ENCODE peak calls at places on chromosomes 7 and 10, in six cellular contexts. W is A549, S is fibroblast of lung, D is upper lobe of right lung, P is fibroblast of the aortic adventitia, I is tibial nerve. J is an unnamed sample.

GRCh38 chr10:127302343-127302742 is 106.0 kb upstream of the INSYN2A start:
- DNase-seq in W (no peak), S (no peak), D (no peak), P (no peak), I (no peak), J (no peak)

GRCh38 chr7:23622469-23622868 is 25.3 kb downstream of the CCDC126 start:
- DNase-seq in W (no peak), S (peak), D (no peak), P (peak), I (peak), J (peak)

GRCh38 chr10:33460461-33461294 is 126.2 kb upstream of the NRP1 start:
- DNase-seq in W (no peak), S (peak), D (no peak), P (peak), I (peak), J (peak)

GRCh38 chr7:123966936-123967335 is 41.9 kb downstream of the SPAM1 start:
- DNase-seq in W (no peak), S (peak), D (no peak), P (peak), I (no peak), J (peak)

GRCh38 chr10:69061305-69062161 is 26.4 kb upstream of the SRGN start:
- DNase-seq in W (peak), S (peak), D (peak), P (peak), I (peak), J (peak)

GRCh38 chr7:107742678-107743566 is 1.0 kb upstream of the CBLL1 start:
- DNase-seq in W (peak), S (no peak), D (peak), P (no peak), I (peak), J (no peak)

GRCh38 chr10:62384057-62384446 is 9.9 kb downstream of the ZNF365 start:
- DNase-seq in W (no peak), S (peak), D (no peak), P (peak), I (no peak), J (peak)

GRCh38 chr10:58791137-58791536 is 278.5 kb downstream of the BICC1 start:
- DNase-seq in W (no peak), S (peak), D (no peak), P (peak), I (no peak), J (peak)

GRCh38 chr10:24891823-24892222 is 60.6 kb downstream of the PRTFDC1 start:
- DNase-seq in W (no peak), S (peak), D (no peak), P (peak), I (no peak), J (peak)

GRCh38 chr7:22357311-22358175 is 589 bp upstream of the RAPGEF5 start:
- DNase-seq in W (peak), S (peak), D (no peak), P (peak), I (no peak), J (peak)

GRCh38 chr7:125547505-125547904 is 617.9 kb upstream of the POT1 start:
- DNase-seq in W (no peak), S (no peak), D (no peak), P (no peak), I (no peak), J (no peak)

GRCh38 chr7:46723003-46723402 is 801.9 kb upstream of the IGFBP3 start:
- DNase-seq in W (no peak), S (no peak), D (no peak), P (no peak), I (no peak), J (no peak)

GRCh38 chr10:96415150-96415895 is 56.5 kb upstream of the OPALIN start:
- DNase-seq in W (no peak), S (no peak), D (no peak), P (no peak), I (no peak), J (no peak)

GRCh38 chr7:121076350-121077164 is 88.0 kb downstream of the CPED1 start:
- DNase-seq in W (no peak), S (peak), D (no peak), P (peak), I (no peak), J (peak)

GRCh38 chr7:142880886-142881505 is 4.5 kb downstream of the TRPV6 start:
- DNase-seq in W (peak), S (peak), D (peak), P (peak), I (no peak), J (peak)

GRCh38 chr10:119314061-119314460 is 106.7 kb downstream of the GRK5 start:
- DNase-seq in W (no peak), S (no peak), D (no peak), P (no peak), I (no peak), J (no peak)

GRCh38 chr7:44132039-44132438 is 8.7 kb upstream of the POLD2 start:
- DNase-seq in W (no peak), S (no peak), D (no peak), P (peak), I (no peak), J (peak)

GRCh38 chr10:114413398-114413797 is 9.1 kb upstream of the AFAP1L2 start:
- DNase-seq in W (peak), S (no peak), D (peak), P (no peak), I (no peak), J (no peak)

GRCh38 chr7:35647171-35647574 is 47.8 kb downstream of the HERPUD2 start:
- DNase-seq in W (no peak), S (peak), D (no peak), P (no peak), I (no peak), J (peak)

GRCh38 chr7:129041142-129041928 is 13.6 kb downstream of the TNPO3 start:
- DNase-seq in W (no peak), S (no peak), D (no peak), P (no peak), I (no peak), J (no peak)

GRCh38 chr10:15879663-15880062 is 19.4 kb upstream of the MINDY3 start:
- DNase-seq in W (no peak), S (no peak), D (no peak), P (no peak), I (no peak), J (no peak)

GRCh38 chr10:125727436-125727835 is 7.9 kb downstream of the EDRF1 start:
- DNase-seq in W (no peak), S (no peak), D (no peak), P (no peak), I (no peak), J (no peak)

GRCh38 chr10:100291356-100291755 is 4.9 kb upstream of the BLOC1S2 start:
- DNase-seq in W (no peak), S (no peak), D (no peak), P (no peak), I (peak), J (peak)

GRCh38 chr10:22271786-22272185 is 44.4 kb upstream of the COMMD3 start:
- DNase-seq in W (no peak), S (no peak), D (no peak), P (no peak), I (no peak), J (no peak)

GRCh38 chr7:34190299-34190698 is 285.0 kb downstream of the BMPER start:
- DNase-seq in W (no peak), S (no peak), D (no peak), P (peak), I (no peak), J (no peak)

GRCh38 chr7:34181271-34181958 is 276.1 kb downstream of the BMPER start:
- DNase-seq in W (no peak), S (no peak), D (no peak), P (no peak), I (no peak), J (no peak)

GRCh38 chr7:34187908-34188307 is 282.6 kb downstream of the BMPER start:
- DNase-seq in W (no peak), S (peak), D (no peak), P (no peak), I (no peak), J (no peak)

GRCh38 chr7:34184466-34184865 is 279.1 kb downstream of the BMPER start:
- DNase-seq in W (peak), S (no peak), D (no peak), P (no peak), I (no peak), J (no peak)
- TF ChIP-seq CTCF in W (no peak), S (no peak), D (no peak), P (peak), I (no peak), J (peak)

GRCh38 chr7:39085189-39085588 is 107.5 kb downstream of the POU6F2 start:
- DNase-seq in W (no peak), S (no peak), D (no peak), P (no peak), I (no peak), J (no peak)
- H3K4me3 ChIP-seq in W (no peak), S (no peak), D (no peak), P (no peak), I (no peak), J (no peak)

GRCh38 chr7:131497454-131497853 is 59.0 kb downstream of the PODXL start:
- DNase-seq in W (no peak), S (no peak), D (no peak), P (no peak), I (no peak), J (no peak)
- TF ChIP-seq CTCF in W (no peak), S (no peak), D (no peak), P (no peak), I (no peak), J (no peak)

GRCh38 chr10:70537398-70538194 is 59.0 kb downstream of the PALD1 start:
- DNase-seq in W (peak), S (no peak), D (no peak), P (no peak), I (no peak), J (no peak)
- H3K4me3 ChIP-seq in W (no peak), S (no peak), D (no peak), P (no peak), I (no peak), J (no peak)

DNA sequence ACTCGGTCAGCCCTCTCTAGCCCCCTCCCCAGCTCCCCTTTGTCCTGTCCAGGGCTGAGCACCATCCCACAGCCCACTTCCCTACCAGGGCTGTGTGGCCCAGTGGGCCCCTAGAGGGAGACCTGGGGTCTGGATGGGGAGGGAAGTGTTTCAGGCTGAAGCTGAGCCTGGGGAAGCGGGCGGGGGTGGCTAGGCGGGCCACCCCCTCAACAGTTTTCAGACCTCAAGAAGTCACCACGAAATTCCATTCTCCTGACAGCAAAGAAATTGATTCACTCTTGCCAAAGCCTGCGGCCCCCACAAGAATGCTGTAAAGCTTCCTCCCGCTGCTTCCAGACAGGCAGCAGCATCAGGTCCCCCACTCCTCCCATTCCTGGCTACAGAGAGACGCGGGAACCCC is 2.6 kb upstream of the LFNG start:
- DNase-seq in W (no peak), S (peak), D (no peak), P (peak), I (no peak), J (peak)
- TF ChIP-seq CTCF in W (no peak), S (no peak), D (no peak), P (peak), I (no peak), J (no peak)

DNA sequence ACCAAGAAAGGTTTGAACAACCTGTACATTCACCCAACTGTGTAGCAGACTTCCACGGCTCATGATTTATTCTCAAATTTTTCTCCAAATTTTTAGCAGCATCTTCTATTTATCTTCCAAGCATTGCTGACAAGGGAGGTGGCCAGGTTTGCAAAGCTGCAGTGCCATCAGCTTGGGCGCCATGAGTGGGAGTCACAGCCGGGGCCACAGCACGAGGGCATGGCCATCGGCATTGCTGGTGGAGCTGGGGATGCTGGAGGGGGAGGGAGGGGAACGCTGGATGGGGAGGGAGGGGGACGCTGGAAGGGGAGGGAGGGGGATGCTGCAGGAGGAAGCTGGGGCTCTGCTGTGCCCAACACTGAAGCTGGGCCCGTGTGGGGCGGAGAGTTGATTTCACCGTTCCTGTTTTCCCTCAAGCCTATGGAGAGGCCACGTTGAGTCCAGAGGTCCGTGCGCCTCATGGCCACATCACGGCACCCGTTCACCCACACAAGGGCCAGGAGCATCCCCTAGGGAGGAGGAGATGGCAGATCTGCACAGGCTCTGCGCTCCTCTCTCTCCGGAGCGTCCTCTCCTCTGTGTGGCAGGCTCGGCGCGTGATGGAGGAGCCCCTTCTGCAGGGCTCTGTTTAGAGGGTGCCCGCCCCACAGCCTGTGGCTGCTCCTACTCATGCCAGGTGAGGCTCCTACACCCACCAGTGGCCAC is 520.2 kb downstream of the DNAJB6 start:
- DNase-seq in W (no peak), S (no peak), D (no peak), P (no peak), I (no peak), J (no peak)
- H3K4me3 ChIP-seq in W (no peak), S (no peak), D (no peak), P (no peak), I (no peak), J (no peak)

GRCh38 chr7:93894426-93894825 is 3.9 kb upstream of the TFPI2 start:
- DNase-seq in W (no peak), S (no peak), D (no peak), P (peak), I (no peak), J (no peak)

GRCh38 chr7:93894966-93895650 is 4.6 kb upstream of the TFPI2 start:
- DNase-seq in W (no peak), S (peak), D (no peak), P (peak), I (no peak), J (peak)

GRCh38 chr7:93890464-93891068 is at the start of gene TFPI2:
- DNase-seq in W (peak), S (peak), D (peak), P (peak), I (no peak), J (peak)

GRCh38 chr7:93889261-93889660 is 1.3 kb downstream of the TFPI2 start:
- DNase-seq in W (no peak), S (peak), D (no peak), P (peak), I (no peak), J (peak)

GRCh38 chr7:93890041-93890463 is 501 bp downstream of the TFPI2 start:
- DNase-seq in W (peak), S (peak), D (peak), P (peak), I (no peak), J (peak)
- TF ChIP-seq CTCF in W (no peak), S (no peak), D (no peak), P (peak), I (no peak), J (no peak)

GRCh38 chr10:27747096-27747451 is 1.5 kb upstream of the MKX start:
- DNase-seq in W (no peak), S (peak), D (no peak), P (no peak), I (no peak), J (no peak)
- H3K4me3 ChIP-seq in W (no peak), S (no peak), D (no peak), P (no peak), I (peak), J (no peak)

DNA sequence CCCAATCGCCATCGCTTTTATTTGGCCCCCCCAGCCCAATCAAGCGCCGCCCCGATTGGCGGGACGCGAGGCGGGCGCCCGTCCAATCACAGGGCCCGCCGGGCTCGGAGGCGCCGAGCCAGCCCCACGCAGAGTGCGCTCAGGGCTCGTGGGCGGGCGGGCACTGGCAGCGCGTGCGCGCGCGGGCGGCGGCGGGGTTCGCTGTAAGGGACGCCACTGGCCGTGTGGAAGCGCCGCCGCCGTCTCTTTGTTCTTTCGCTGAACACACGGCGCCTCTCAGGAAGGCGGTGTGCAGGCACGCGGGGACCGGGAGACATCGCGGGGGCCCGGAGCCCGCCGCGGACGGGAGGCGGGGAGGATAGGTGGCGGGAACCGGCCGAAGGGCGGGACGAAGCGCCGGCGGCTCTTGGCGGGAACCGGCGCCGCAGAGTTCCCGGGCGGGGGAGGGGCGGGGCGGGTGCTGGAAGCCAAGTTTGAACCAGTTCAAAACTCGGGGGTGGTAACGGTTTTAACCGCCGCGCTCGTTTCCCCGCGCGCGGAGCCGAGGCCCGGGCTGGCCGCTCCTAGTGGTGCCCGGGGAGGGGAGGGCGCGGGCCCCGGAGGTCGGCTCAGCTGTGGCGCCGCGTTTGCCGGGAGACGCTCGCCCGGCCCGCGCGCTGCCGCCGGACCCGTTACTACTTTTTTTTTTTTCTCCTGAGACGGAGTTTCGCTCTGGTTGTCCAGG is 370 bp upstream of the EZH2 start:
- DNase-seq in W (peak), S (peak), D (peak), P (peak), I (peak), J (peak)
- TF ChIP-seq CTCF in W (no peak), S (no peak), D (no peak), P (no peak), I (no peak), J (no peak)

J was measured in fibroblast of villous mesenchyme.